ENCODE peak calls at places on chromosomes 12 and 14, in nine cellular contexts. A, H, Z, K, Y, I, E, L and W are unnamed samples.
A peak's percentile ranks its signal among the peaks of the same experiment; 100 is the strongest.

GRCh38 chr12:64652346-64652745 is 42.1 kb downstream of the RASSF3 start:
- DNase-seq in A (no peak), H (peak; percentile 18), Z (no peak), K (no peak), Y (no peak), I (no peak), E (no peak), L (no peak), W (no peak)

GRCh38 chr12:65449400-65449799 is 170.9 kb downstream of the MSRB3 start:
- DNase-seq in A (no peak), H (no peak), Z (no peak), K (no peak), Y (no peak), I (no peak), E (no peak), L (no peak), W (no peak)

GRCh38 chr12:115504241-115504941 is 773.1 kb downstream of the MED13L start:
- DNase-seq in A (no peak), H (no peak), Z (no peak), K (no peak), Y (no peak), I (no peak), E (no peak), L (no peak), W (peak; percentile 46)

GRCh38 chr12:26317942-26318565 is 122.7 kb downstream of the SSPN start:
- DNase-seq in A (no peak), H (no peak), Z (no peak), K (no peak), Y (no peak), I (no peak), E (no peak), L (no peak), W (no peak)

GRCh38 chr12:89960607-89961394 is 252.2 kb upstream of the ATP2B1 start:
- DNase-seq in A (no peak), H (no peak), Z (no peak), K (no peak), Y (no peak), I (no peak), E (peak; percentile 22), L (no peak), W (no peak)

GRCh38 chr14:53767566-53767965 is 189.1 kb downstream of the BMP4 start:
- DNase-seq in A (no peak), H (no peak), Z (no peak), K (no peak), Y (no peak), I (no peak), E (no peak), L (no peak), W (no peak)

GRCh38 chr14:61562321-61563161 is 132.8 kb upstream of the HIF1A start:
- DNase-seq in A (no peak), H (no peak), Z (no peak), K (peak; percentile 20), Y (no peak), I (no peak), E (peak; percentile 77), L (peak; percentile 90), W (no peak)

GRCh38 chr12:91994208-91994797 is 151.3 kb downstream of the BTG1 start:
- DNase-seq in A (no peak), H (no peak), Z (no peak), K (no peak), Y (no peak), I (no peak), E (no peak), L (no peak), W (no peak)

GRCh38 chr12:6367065-6367968 is 8.0 kb downstream of the SCNN1A start:
- DNase-seq in A (no peak), H (peak; percentile 87), Z (no peak), K (no peak), Y (no peak), I (no peak), E (no peak), L (peak; percentile 56), W (peak; percentile 80)

GRCh38 chr14:36520601-36521525 is 831 bp upstream of the NKX2-1 start:
- DNase-seq in A (peak; percentile 55), H (no peak), Z (peak; percentile 73), K (no peak), Y (no peak), I (no peak), E (peak; percentile 61), L (peak; percentile 44), W (peak; percentile 39)

GRCh38 chr14:101763941-101764709 is 2.6 kb downstream of the PPP2R5C start:
- DNase-seq in A (no peak), H (no peak), Z (no peak), K (no peak), Y (no peak), I (no peak), E (peak; percentile 28), L (no peak), W (no peak)

GRCh38 chr14:21041676-21042433 is at the start of gene RNASE7:
- DNase-seq in A (no peak), H (no peak), Z (no peak), K (no peak), Y (no peak), I (no peak), E (no peak), L (no peak), W (no peak)

GRCh38 chr12:75480469-75480949 is at the start of gene GLIPR1:
- DNase-seq in A (peak; percentile 8), H (peak; percentile 56), Z (no peak), K (peak; percentile 44), Y (peak; percentile 65), I (peak; percentile 76), E (peak; percentile 64), L (peak; percentile 45), W (peak; percentile 69)

GRCh38 chr12:70907412-70907811 is 13.1 kb downstream of the PTPRR start:
- DNase-seq in A (no peak), H (no peak), Z (no peak), K (no peak), Y (no peak), I (no peak), E (no peak), L (no peak), W (no peak)

DNA sequence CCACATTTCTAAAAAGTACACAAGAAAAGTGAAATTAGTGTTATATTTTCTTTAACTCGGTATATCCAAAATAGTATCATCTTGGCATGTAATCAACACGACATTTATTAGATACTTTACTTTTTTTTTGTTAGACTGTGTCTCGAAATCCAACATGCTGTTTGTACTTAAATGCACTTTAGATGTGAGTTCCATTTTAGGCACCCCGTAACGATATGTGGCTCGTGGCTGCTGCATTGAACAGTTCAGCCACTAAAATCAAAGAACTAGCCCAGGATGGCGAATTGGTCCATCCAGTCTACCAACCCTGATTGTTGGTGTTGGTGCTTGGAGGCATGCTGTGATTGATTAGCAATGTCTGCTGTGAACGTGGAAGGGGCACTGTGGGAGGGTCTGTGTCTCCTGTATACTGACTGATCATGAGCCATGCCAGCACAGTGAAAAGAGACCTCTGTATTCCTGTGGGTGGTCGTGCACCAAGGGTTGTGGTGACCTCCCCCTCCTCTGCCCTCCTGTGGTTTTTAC is 63.1 kb upstream of the DLK1 start:
- DNase-seq in A (no peak), H (no peak), Z (no peak), K (no peak), Y (no peak), I (no peak), E (no peak), L (no peak), W (no peak)
- TF ChIP-seq CTCF in A (no peak), H (peak; percentile 11), Z (no peak), K (no peak), Y (peak; percentile 60), I (no peak), E (no peak), L (no peak), W (no peak)

GRCh38 chr12:73656375-73656774 is 881.3 kb upstream of the ATXN7L3B start:
- DNase-seq in A (no peak), H (no peak), Z (no peak), K (no peak), Y (no peak), I (no peak), E (no peak), L (no peak), W (no peak)
- TF ChIP-seq CTCF in A (no peak), H (no peak), Z (no peak), K (no peak), Y (no peak), I (no peak), E (no peak), L (no peak), W (no peak)

GRCh38 chr14:104171948-104172347 is 33.6 kb downstream of the KIF26A start:
- DNase-seq in A (no peak), H (no peak), Z (no peak), K (no peak), Y (no peak), I (peak; percentile 75), E (no peak), L (no peak), W (no peak)

GRCh38 chr14:104171029-104171697 is 32.8 kb downstream of the KIF26A start:
- DNase-seq in A (no peak), H (no peak), Z (peak; percentile 79), K (no peak), Y (no peak), I (no peak), E (peak; percentile 84), L (no peak), W (no peak)

GRCh38 chr14:104174051-104174450 is 35.7 kb downstream of the KIF26A start:
- DNase-seq in A (no peak), H (no peak), Z (no peak), K (no peak), Y (no peak), I (no peak), E (no peak), L (no peak), W (no peak)

GRCh38 chr14:104172349-104172748 is 34.0 kb downstream of the KIF26A start:
- DNase-seq in A (no peak), H (no peak), Z (no peak), K (no peak), Y (no peak), I (no peak), E (no peak), L (no peak), W (no peak)

DNA sequence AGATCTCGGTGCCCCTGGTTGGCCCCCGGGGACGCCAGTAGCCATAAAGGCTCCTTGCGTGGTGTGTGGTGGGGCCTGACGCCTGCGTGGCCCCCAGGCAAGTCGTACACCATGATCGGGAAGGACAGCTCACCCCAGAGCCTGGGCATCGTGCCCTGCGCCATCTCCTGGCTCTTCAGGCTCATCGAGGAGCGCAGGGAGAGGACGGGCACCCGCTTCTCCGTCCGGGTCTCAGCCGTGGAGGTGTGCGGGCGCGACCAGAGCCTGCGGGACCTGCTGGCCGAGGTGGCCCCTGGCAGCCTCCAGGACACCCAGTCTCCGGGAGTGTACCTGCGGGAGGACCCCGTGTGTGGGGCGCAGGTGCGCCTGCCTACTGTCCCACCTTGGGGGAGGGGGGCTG is 34.5 kb downstream of the KIF26A start:
- DNase-seq in A (no peak), H (no peak), Z (no peak), K (no peak), Y (no peak), I (no peak), E (no peak), L (no peak), W (no peak)
- TF ChIP-seq CTCF in A (no peak), H (no peak), Z (no peak), K (no peak), Y (no peak), I (no peak), E (no peak), L (no peak), W (no peak)

DNA sequence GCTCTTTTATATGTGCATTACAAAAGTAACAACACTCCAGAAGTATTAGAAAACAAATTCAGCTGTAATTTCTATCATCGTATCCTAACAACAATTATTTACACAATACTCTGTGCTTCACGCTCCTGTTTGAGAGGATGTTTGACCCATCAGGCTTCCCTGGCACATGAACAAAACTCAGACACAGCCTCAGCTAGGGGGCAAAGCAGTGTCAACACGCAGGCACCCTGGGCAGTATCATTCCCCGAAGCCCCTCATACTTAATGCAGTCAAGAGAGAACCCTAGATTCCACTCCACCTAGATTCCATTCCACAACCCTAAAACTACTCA is 15.4 kb downstream of the MANSC1 start:
- DNase-seq in A (no peak), H (no peak), Z (no peak), K (no peak), Y (no peak), I (no peak), E (no peak), L (no peak), W (no peak)
- TF ChIP-seq CTCF in A (peak; percentile 42), H (peak; percentile 62), Z (no peak), K (no peak), Y (peak; percentile 54), I (no peak), E (no peak), L (no peak), W (no peak)